ENCODE peak calls at places on chromosomes 13 and 19, in five cellular contexts. B is AG10803, T is breast epithelium, Z is A549, A is upper lobe of left lung. N is an unnamed sample.

GRCh38 chr19:38911388-38912004 is 490 bp downstream of the CCER2 start:
- DNase-seq in A (no peak), T (no peak), Z (no peak), B (no peak), N (no peak)

GRCh38 chr19:38049105-38049649 is 142.2 kb downstream of the SIPA1L3 start:
- DNase-seq in B (peak; percentile 57), T (no peak), A (no peak), Z (no peak), N (peak; percentile 55)

GRCh38 chr19:15529774-15530372 is 21.5 kb downstream of the CYP4F22 start:
- DNase-seq in T (no peak), Z (no peak), B (no peak), A (no peak), N (no peak)

GRCh38 chr19:27964165-27964564 is 1248.8 kb downstream of the UQCRFS1 start:
- DNase-seq in Z (no peak), T (no peak), A (no peak), B (no peak), N (no peak)

GRCh38 chr19:19232231-19232630 is 20.5 kb downstream of the NCAN start:
- DNase-seq in A (no peak), Z (no peak), T (no peak), B (no peak), N (no peak)

GRCh38 chr13:103539265-103539664 is 473.0 kb upstream of the SLC10A2 start:
- DNase-seq in T (no peak), Z (no peak), B (no peak), A (no peak), N (no peak)

GRCh38 chr13:87123987-87124784 is 547.0 kb upstream of the SLITRK5 start:
- DNase-seq in B (peak; percentile 98), A (peak; percentile 24), T (no peak), Z (peak; percentile 1), N (no peak)

GRCh38 chr19:41309225-41310030 is 544 bp upstream of the CCDC97 start:
- DNase-seq in Z (no peak), B (peak; percentile 33), A (no peak), T (no peak), N (no peak)

GRCh38 chr13:22235285-22235949 is 564.5 kb downstream of the FGF9 start:
- DNase-seq in A (no peak), T (no peak), B (no peak), Z (no peak), N (no peak)

GRCh38 chr19:20923077-20923871 is at the start of gene ZNF85:
- DNase-seq in T (peak; percentile 94), Z (no peak), A (peak; percentile 94), B (peak; percentile 88), N (peak; percentile 76)

GRCh38 chr19:8069116-8069973 is 16.8 kb downstream of the CCL25 start:
- DNase-seq in B (no peak), T (no peak), A (no peak), Z (no peak), N (no peak)

GRCh38 chr13:23460309-23460708 is 26.8 kb upstream of the SACS start:
- DNase-seq in T (no peak), B (no peak), A (no peak), Z (no peak), N (no peak)

GRCh38 chr13:74338341-74338740 is 204.1 kb upstream of the KLF12 start:
- DNase-seq in Z (no peak), B (no peak), A (no peak), T (no peak), N (no peak)

GRCh38 chr19:1383311-1384084 is at the start of gene NDUFS7:
- DNase-seq in B (peak; percentile 94), Z (peak; percentile 47), T (peak; percentile 91), A (peak; percentile 89), N (peak; percentile 98)

GRCh38 chr13:96728463-96728862 is 265.8 kb downstream of the OXGR1 start:
- DNase-seq in Z (no peak), B (no peak), A (no peak), T (no peak), N (no peak)

GRCh38 chr13:98769736-98770135 is 17.3 kb upstream of the SLC15A1 start:
- DNase-seq in Z (no peak), T (no peak), A (no peak), B (no peak), N (no peak)

GRCh38 chr13:98089826-98090225 is 53.1 kb upstream of the FARP1 start:
- DNase-seq in T (no peak), Z (no peak), A (no peak), B (peak; percentile 59), N (no peak)

DNA sequence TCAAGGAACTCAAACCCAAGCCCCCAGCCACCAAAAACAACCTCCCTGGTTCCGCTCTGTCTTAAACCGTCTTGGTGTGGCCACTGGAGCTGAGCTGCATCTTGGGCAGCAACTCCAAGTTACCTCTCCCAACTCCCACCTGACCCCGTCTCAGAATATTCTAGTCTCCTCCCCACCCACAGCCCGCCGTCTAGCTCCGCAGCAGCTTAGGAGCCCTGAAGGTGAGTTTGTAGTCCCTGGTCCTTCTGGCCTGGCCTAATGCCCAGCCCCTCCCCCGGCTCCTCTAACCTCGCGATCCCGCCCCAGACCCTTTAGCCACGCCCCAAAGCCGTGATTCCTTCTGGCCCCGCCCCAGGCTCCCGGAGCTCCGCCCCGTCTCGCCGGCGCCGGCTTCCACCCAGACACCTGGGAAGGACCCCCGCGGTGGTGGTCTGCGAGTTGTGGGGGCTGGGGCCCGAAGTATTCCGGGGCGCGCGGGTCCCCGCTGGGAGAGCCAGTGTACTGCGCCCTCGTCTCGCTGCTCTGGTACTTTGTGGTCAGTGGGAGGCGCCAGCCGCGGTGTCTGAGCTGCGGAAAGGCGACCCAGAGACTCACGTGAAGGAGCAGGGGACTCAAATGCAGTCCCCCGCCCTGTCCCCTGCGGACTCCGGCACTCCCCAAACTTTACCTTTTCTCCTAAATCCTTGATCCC is 2.5 kb upstream of the LHB start:
- DNase-seq in Z (peak; percentile 74), B (peak; percentile 18), T (no peak), A (peak; percentile 89), N (peak; percentile 69)
- TF ChIP-seq CTCF in Z (peak; percentile 44), B (no peak), T (no peak), A (no peak), N (no peak)

GRCh38 chr19:16978156-16978555 is 48.5 kb downstream of the CPAMD8 start:
- DNase-seq in B (no peak), A (no peak), T (no peak), Z (no peak), N (no peak)

GRCh38 chr19:16976471-16976870 is 50.1 kb downstream of the CPAMD8 start:
- DNase-seq in A (no peak), B (no peak), Z (no peak), T (no peak), N (no peak)

GRCh38 chr19:16978839-16979802 is 47.5 kb downstream of the CPAMD8 start:
- DNase-seq in B (no peak), Z (no peak), A (no peak), T (peak; percentile 7), N (no peak)

GRCh38 chr19:16977306-16977705 is 49.3 kb downstream of the CPAMD8 start:
- DNase-seq in A (no peak), T (no peak), B (no peak), Z (no peak), N (no peak)
- TF ChIP-seq CTCF in A (no peak), T (no peak), B (no peak), Z (no peak), N (no peak)

GRCh38 chr13:30880151-30880551 is 25.9 kb upstream of the MEDAG start:
- DNase-seq in T (no peak), B (peak; percentile 71), A (no peak), Z (no peak), N (no peak)
- TF ChIP-seq CTCF in T (no peak), B (no peak), A (no peak), Z (no peak), N (no peak)

GRCh38 chr19:6271721-6272410 is 7.9 kb downstream of the MLLT1 start:
- DNase-seq in B (peak; percentile 89), Z (no peak), T (peak; percentile 75), A (peak; percentile 64), N (no peak)
- TF ChIP-seq CTCF in B (peak; percentile 37), Z (no peak), T (no peak), A (no peak), N (no peak)

DNA sequence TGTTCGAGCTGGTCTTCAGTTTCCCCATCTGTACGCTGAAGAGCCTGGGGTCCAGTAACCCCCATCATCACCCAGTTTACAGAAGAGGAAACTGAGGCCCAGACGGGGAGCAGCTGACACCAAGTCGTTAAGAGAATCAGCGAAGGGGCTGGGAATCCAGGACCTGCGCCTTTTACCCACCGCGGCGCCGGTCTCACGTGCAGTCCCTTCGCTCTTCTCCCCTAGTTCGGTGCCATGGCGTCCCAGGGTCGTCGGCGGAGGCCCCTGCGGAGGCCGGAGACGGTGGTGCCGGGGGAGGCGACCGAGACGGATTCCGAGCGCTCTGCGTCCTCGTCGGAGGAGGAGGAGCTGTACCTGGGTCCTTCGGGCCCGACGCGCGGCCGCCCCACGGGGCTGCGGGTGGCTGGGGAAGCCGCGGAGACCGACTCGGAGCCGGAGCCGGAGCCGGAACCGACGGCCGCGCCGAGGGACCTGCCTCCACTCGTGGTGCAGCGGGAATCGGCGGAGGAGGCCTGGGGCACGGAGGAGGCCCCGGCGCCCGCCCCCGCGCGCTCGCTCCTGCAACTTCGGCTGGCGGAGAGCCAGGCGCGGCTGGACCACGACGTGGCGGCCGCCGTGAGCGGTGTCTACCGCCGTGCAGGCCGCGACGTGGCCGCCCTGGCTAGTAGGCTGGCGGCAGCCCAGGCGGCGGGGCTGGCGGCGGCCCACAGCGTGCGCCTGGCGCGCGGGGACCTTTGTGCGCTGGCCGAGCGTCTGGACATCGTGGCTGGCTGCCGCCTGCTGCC is 671 bp downstream of the BLOC1S3 start:
- DNase-seq in T (no peak), A (no peak), Z (no peak), B (peak; percentile 46), N (no peak)
- TF ChIP-seq CTCF in T (no peak), A (no peak), Z (no peak), B (no peak), N (no peak)

GRCh38 chr19:23436944-23437343 is 41.7 kb upstream of the ZNF91 start:
- DNase-seq in A (no peak), Z (peak; percentile 10), T (no peak), B (no peak), N (no peak)

GRCh38 chr19:23439623-23440022 is 44.4 kb upstream of the ZNF91 start:
- DNase-seq in B (no peak), A (no peak), T (no peak), Z (no peak), N (no peak)

GRCh38 chr19:23440207-23440606 is 44.9 kb upstream of the ZNF91 start:
- DNase-seq in T (no peak), B (no peak), Z (peak; percentile 9), A (no peak), N (no peak)

GRCh38 chr19:23437901-23438300 is 42.6 kb upstream of the ZNF91 start:
- DNase-seq in A (no peak), Z (no peak), T (no peak), B (no peak), N (no peak)

GRCh38 chr19:23436318-23436717 is 41.0 kb upstream of the ZNF91 start:
- DNase-seq in T (no peak), A (no peak), B (no peak), Z (no peak), N (no peak)
- TF ChIP-seq CTCF in T (no peak), A (no peak), B (no peak), Z (no peak), N (no peak)